ENCODE peak calls at places on chromosomes 2 and 18, in seven cellular contexts. X, F, C, J, I, O and U are unnamed samples.

GRCh38 chr18:26771524-26771923 is 94.0 kb downstream of the AQP4 start:
- DNase-seq in X (peak), F (peak), C (no peak), J (no peak), I (no peak), O (peak), U (no peak)

GRCh38 chr2:122267947-122268346 is 512.5 kb downstream of the TSN start:
- DNase-seq in X (no peak), F (no peak), C (no peak), J (no peak), I (no peak), O (no peak), U (no peak)

GRCh38 chr2:28312307-28313278 is 80.1 kb upstream of the FOSL2 start:
- DNase-seq in X (no peak), F (no peak), C (no peak), J (no peak), I (no peak), O (no peak), U (no peak)

GRCh38 chr2:149125031-149125725 is 86.7 kb downstream of the LYPD6B start:
- DNase-seq in X (peak), F (no peak), C (no peak), J (peak), I (no peak), O (no peak), U (no peak)

GRCh38 chr18:75072672-75073371 is 136.1 kb downstream of the PTGR3 start:
- DNase-seq in X (peak), F (no peak), C (no peak), J (no peak), I (no peak), O (no peak), U (no peak)

GRCh38 chr2:199160677-199161465 is 296.9 kb downstream of the SATB2 start:
- DNase-seq in X (no peak), F (no peak), C (no peak), J (peak), I (no peak), O (peak), U (no peak)

GRCh38 chr2:207394812-207395534 is 134.8 kb upstream of the CREB1 start:
- DNase-seq in X (no peak), F (no peak), C (no peak), J (peak), I (peak), O (peak), U (no peak)

GRCh38 chr2:212176151-212176550 is 362.5 kb downstream of the ERBB4 start:
- DNase-seq in X (no peak), F (no peak), C (no peak), J (peak), I (no peak), O (no peak), U (no peak)

GRCh38 chr18:37654034-37654433 is 88.4 kb upstream of the CELF4 start:
- DNase-seq in X (no peak), F (no peak), C (no peak), J (no peak), I (no peak), O (no peak), U (no peak)

GRCh38 chr2:7510353-7510752 is 593.1 kb downstream of the RNF144A start:
- DNase-seq in X (no peak), F (no peak), C (no peak), J (no peak), I (no peak), O (no peak), U (no peak)